ENCODE peak calls at places on chromosome 12, in nine cellular contexts. X, R, L, V, Z, B, O, F and C are unnamed samples. For H3K9me3, the result is how much of the 10 kb centered on the place peaks cover.

GRCh38 chr12:67925551-67925950 is 63.7 kb upstream of the IFNG-AS1 start:
- DNase-seq in X (no peak), R (no peak), L (no peak), V (no peak), Z (no peak), B (no peak), O (no peak), F (no peak), C (no peak)

GRCh38 chr12:25458047-25458552 is 95.0 kb downstream of the LMNTD1 start:
- DNase-seq in X (no peak), R (no peak), L (no peak), V (no peak), Z (no peak), B (no peak), O (peak), F (no peak), C (no peak)

GRCh38 chr12:12387521-12387920 is 30.6 kb downstream of the BORCS5 start:
- DNase-seq in X (no peak), R (no peak), L (no peak), V (no peak), Z (no peak), B (no peak), O (peak), F (no peak), C (no peak)

GRCh38 chr12:130764475-130765185 is 48.5 kb upstream of the RIMBP2 start:
- DNase-seq in X (no peak), R (peak), L (no peak), V (no peak), Z (no peak), B (no peak), O (peak), F (no peak), C (no peak)

GRCh38 chr12:95185096-95185495 is 32.2 kb downstream of the FGD6 start:
- DNase-seq in X (no peak), R (no peak), L (no peak), V (no peak), Z (no peak), B (no peak), O (no peak), F (no peak), C (no peak)

GRCh38 chr12:53196486-53196885 is 10.6 kb downstream of the ITGB7 start:
- DNase-seq in X (no peak), R (peak), L (no peak), V (no peak), Z (no peak), B (no peak), O (no peak), F (peak), C (no peak)

GRCh38 chr12:10119072-10119471 is 10.9 kb downstream of the CLEC7A start:
- DNase-seq in X (no peak), R (no peak), L (no peak), V (no peak), Z (no peak), B (no peak), O (no peak), F (no peak), C (no peak)

GRCh38 chr12:63944586-63945228 is 100.2 kb downstream of the SRGAP1 start:
- DNase-seq in X (no peak), R (no peak), L (no peak), V (no peak), Z (no peak), B (no peak), O (no peak), F (no peak), C (no peak)

GRCh38 chr12:38906482-38907170 is 1.2 kb upstream of the CPNE8 start:
- DNase-seq in X (peak), R (peak), L (peak), V (peak), Z (peak), B (peak), O (peak), F (peak), C (peak)

GRCh38 chr12:56530390-56531055 is 8.9 kb downstream of the RBMS2 start:
- DNase-seq in X (no peak), R (no peak), L (no peak), V (no peak), Z (no peak), B (no peak), O (no peak), F (no peak), C (no peak)

GRCh38 chr12:93050026-93050747 is 121.1 kb upstream of the EEA1 start:
- DNase-seq in X (no peak), R (no peak), L (no peak), V (no peak), Z (no peak), B (no peak), O (peak), F (no peak), C (no peak)

GRCh38 chr12:121364657-121365265 is 12.6 kb upstream of the ANAPC5 start:
- DNase-seq in X (no peak), R (no peak), L (no peak), V (no peak), Z (no peak), B (no peak), O (no peak), F (no peak), C (no peak)

GRCh38 chr12:2083008-2083407 is 30.2 kb downstream of the CACNA1C start:
- DNase-seq in X (no peak), R (no peak), L (no peak), V (no peak), Z (no peak), B (no peak), O (no peak), F (no peak), C (no peak)
- H3K27ac ChIP-seq in X (no peak), R (no peak), L (no peak), V (peak), Z (peak), B (no peak), O (no peak), F (peak), C (no peak)

GRCh38 chr12:30399859-30400258 is 295.8 kb downstream of the IPO8 start:
- DNase-seq in X (no peak), R (no peak), L (no peak), V (no peak), Z (no peak), B (no peak), O (no peak), F (no peak), C (no peak)

GRCh38 chr12:30396576-30396975 is 299.1 kb downstream of the IPO8 start:
- DNase-seq in X (no peak), R (no peak), L (no peak), V (no peak), Z (no peak), B (no peak), O (no peak), F (no peak), C (no peak)

GRCh38 chr12:30400349-30400748 is 295.3 kb downstream of the IPO8 start:
- DNase-seq in X (no peak), R (no peak), L (no peak), V (no peak), Z (no peak), B (no peak), O (no peak), F (no peak), C (no peak)

GRCh38 chr12:30391766-30392366 is 303.8 kb downstream of the IPO8 start:
- DNase-seq in X (no peak), R (no peak), L (no peak), V (no peak), Z (no peak), B (no peak), O (no peak), F (no peak), C (no peak)

GRCh38 chr12:30395190-30395589 is 300.5 kb downstream of the IPO8 start:
- DNase-seq in X (no peak), R (no peak), L (no peak), V (no peak), Z (no peak), B (no peak), O (no peak), F (no peak), C (no peak)
- H3K9me3 ChIP-seq in X (under half), R (half or more), L (under half), V (under half), Z (under half), B (under half), O (under half), F (under half), C (under half)

GRCh38 chr12:100497105-100497795 is 23.6 kb downstream of the NR1H4 start:
- DNase-seq in X (no peak), R (no peak), L (no peak), V (no peak), Z (no peak), B (no peak), O (no peak), F (no peak), C (no peak)

GRCh38 chr12:100498141-100498540 is 24.5 kb downstream of the NR1H4 start:
- DNase-seq in X (no peak), R (no peak), L (no peak), V (no peak), Z (no peak), B (no peak), O (no peak), F (no peak), C (no peak)

GRCh38 chr12:100504820-100505219 is 31.2 kb downstream of the NR1H4 start:
- DNase-seq in X (no peak), R (no peak), L (peak), V (no peak), Z (no peak), B (no peak), O (no peak), F (no peak), C (peak)

GRCh38 chr12:100499416-100499815 is 25.8 kb downstream of the NR1H4 start:
- DNase-seq in X (no peak), R (no peak), L (no peak), V (no peak), Z (no peak), B (no peak), O (no peak), F (no peak), C (no peak)

DNA sequence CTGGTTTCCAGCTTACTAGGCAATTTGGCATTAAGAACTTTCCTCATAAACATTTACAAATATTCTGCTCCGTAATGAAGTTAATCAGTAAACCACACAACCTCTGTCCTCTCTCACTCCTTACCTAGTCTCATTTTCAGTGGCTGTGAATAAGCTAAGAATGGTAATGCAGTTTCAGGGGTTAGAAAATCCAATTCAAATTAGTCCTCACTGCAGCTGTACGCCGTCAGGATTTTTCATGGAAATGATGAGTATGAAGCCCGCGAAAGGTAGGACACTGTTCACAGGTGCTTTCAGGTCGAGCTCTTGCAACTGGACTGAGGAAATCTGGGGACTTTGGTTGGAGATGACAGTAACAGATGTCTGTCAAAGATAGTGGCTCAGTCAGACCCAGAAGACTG is 29.6 kb downstream of the NR1H4 start:
- DNase-seq in X (no peak), R (no peak), L (no peak), V (no peak), Z (no peak), B (no peak), O (no peak), F (no peak), C (no peak)
- H3K27ac ChIP-seq in X (no peak), R (no peak), L (peak), V (no peak), Z (no peak), B (no peak), O (no peak), F (no peak), C (peak)

GRCh38 chr12:133106253-133106652 is 23.8 kb downstream of the ZNF891 start:
- DNase-seq in X (no peak), R (no peak), L (no peak), V (no peak), Z (no peak), B (no peak), O (peak), F (no peak), C (no peak)
- H3K9me3 ChIP-seq in X (half or more), R (half or more), L (under half), V (half or more), Z (half or more), B (under half), O (under half), F (under half), C (half or more)